ENCODE peak calls at places on chromosomes 11 and 22, in ten cellular contexts. D is naive thymus-derived CD8-positive, alpha-beta T cell; A is heart left ventricle; G is activated CD8-positive, alpha-beta memory T cell treated with anti-CD3 and anti-CD28 coated beads, Interleukin-2, amount 10 ng/mL, durations not matched to agents 7 days and 5 days; I is CD4-positive, alpha-beta T cell; S is activated CD8-positive, alpha-beta T cell treated with anti-CD3 and anti-CD28 coated beads for 36 hours; P is activated CD4-positive, alpha-beta T cell treated with anti-CD3 and anti-CD28 coated beads for 36 hours; Q is stimulated activated naive CD8-positive, alpha-beta T cell treated with anti-CD3 and anti-CD28 coated beads, Interleukin-15, Interleukin-2, amounts not matched to agents 100 U/mL and 50 U/mL, for 24 hours; O is Panc1; T is activated T-cell treated with anti-CD3 and anti-CD28 coated beads, Interleukin-2, amount 50 U/mL, for 4 hours. R is an unnamed sample.

GRCh38 chr11:70785372-70785771 is 387.0 kb downstream of the CTTN start:
- ATAC-seq in D (no peak), I (no peak), Q (no peak), T (no peak), G (no peak), P (no peak), S (no peak), O (no peak), A (no peak), R (no peak)

GRCh38 chr11:10674440-10674855 is 19.1 kb downstream of the IRAG1 start:
- ATAC-seq in P (no peak), D (peak; percentile 36), T (peak; percentile 18), I (no peak), A (peak; percentile 58), O (no peak), G (no peak), S (no peak), Q (no peak), R (no peak)

GRCh38 chr22:42437488-42438292 is 5.5 kb upstream of the NFAM1 start:
- ATAC-seq in D (peak; percentile 98), S (peak; percentile 96), O (peak; percentile 86), G (peak; percentile 94), A (peak; percentile 84), P (peak; percentile 90), T (peak; percentile 96), Q (peak; percentile 83), I (peak; percentile 97), R (peak; percentile 93)

GRCh38 chr22:31680764-31681624 is 19.0 kb upstream of the PISD start:
- ATAC-seq in S (no peak), D (no peak), A (no peak), I (no peak), G (no peak), O (no peak), T (no peak), Q (no peak), P (no peak), R (no peak)

GRCh38 chr11:27976262-27976661 is 131.7 kb downstream of the KIF18A start:
- ATAC-seq in T (no peak), S (no peak), A (no peak), G (no peak), P (no peak), I (no peak), Q (no peak), D (no peak), O (no peak), R (no peak)

GRCh38 chr11:78821371-78822306 is 247.0 kb upstream of the NARS2 start:
- ATAC-seq in A (no peak), P (no peak), D (no peak), S (no peak), T (no peak), I (no peak), O (no peak), G (no peak), Q (no peak), R (no peak)

GRCh38 chr22:49792107-49792506 is 35.6 kb downstream of the BRD1 start:
- ATAC-seq in P (no peak), D (no peak), O (no peak), S (no peak), Q (no peak), T (no peak), G (no peak), I (no peak), A (peak; percentile 73), R (no peak)

GRCh38 chr22:25167834-25168601 is 31.6 kb upstream of the CRYBB3 start:
- ATAC-seq in P (no peak), G (no peak), Q (no peak), T (no peak), O (no peak), D (no peak), A (no peak), I (no peak), S (no peak), R (no peak)

GRCh38 chr11:13928566-13929251 is 33.8 kb upstream of the SPON1 start:
- ATAC-seq in G (no peak), D (no peak), Q (peak; percentile 59), T (no peak), I (no peak), S (no peak), A (peak; percentile 44), O (no peak), P (peak; percentile 68), R (peak; percentile 52)

GRCh38 chr22:41862160-41862529 is 29.2 kb downstream of the SREBF2 start:
- ATAC-seq in Q (peak; percentile 46), G (peak; percentile 37), I (peak; percentile 68), P (peak; percentile 61), S (peak; percentile 46), T (peak; percentile 56), D (peak; percentile 73), A (peak; percentile 23), O (no peak), R (peak; percentile 62)

GRCh38 chr11:72553748-72554147 is 119.4 kb upstream of the CLPB start:
- ATAC-seq in D (no peak), I (no peak), T (no peak), O (no peak), G (peak; percentile 73), A (no peak), Q (no peak), S (peak; percentile 64), P (peak; percentile 44), R (no peak)

GRCh38 chr11:66478823-66479740 is 1.2 kb upstream of the DPP3 start:
- ATAC-seq in A (peak; percentile 6), G (no peak), T (no peak), Q (no peak), I (no peak), O (peak; percentile 6), P (no peak), D (no peak), S (no peak), R (no peak)

GRCh38 chr22:33803883-33804282 is 116.4 kb downstream of the LARGE1 start:
- ATAC-seq in I (no peak), G (no peak), A (no peak), D (no peak), T (no peak), S (no peak), P (no peak), Q (no peak), O (no peak), R (no peak)

GRCh38 chr22:42688914-42689275 is 31.8 kb downstream of the A4GALT start:
- ATAC-seq in A (no peak), T (no peak), I (no peak), Q (no peak), D (no peak), S (no peak), P (no peak), G (no peak), O (no peak), R (no peak)

GRCh38 chr11:37280194-37280593 is 682.2 kb upstream of the RAG2 start:
- ATAC-seq in Q (no peak), G (no peak), S (no peak), I (no peak), D (no peak), T (no peak), A (no peak), O (no peak), P (no peak), R (no peak)

GRCh38 chr11:20158597-20159257 is 1.5 kb downstream of the DBX1 start:
- ATAC-seq in T (no peak), D (no peak), S (no peak), G (no peak), A (peak; percentile 85), Q (no peak), I (no peak), P (no peak), O (no peak), R (no peak)

GRCh38 chr22:24819941-24820461 is 14.0 kb downstream of the SGSM1 start:
- ATAC-seq in Q (no peak), T (no peak), D (no peak), S (no peak), A (peak; percentile 91), I (no peak), O (no peak), G (no peak), P (no peak), R (no peak)

GRCh38 chr11:68994891-68995280 is 14.1 kb upstream of the MRGPRD start:
- ATAC-seq in A (no peak), D (no peak), S (no peak), Q (no peak), T (no peak), G (no peak), P (no peak), I (no peak), O (no peak), R (no peak)

GRCh38 chr22:30027169-30027568 is 53.1 kb upstream of the HORMAD2 start:
- ATAC-seq in Q (no peak), A (no peak), G (no peak), S (no peak), O (no peak), D (no peak), T (no peak), I (no peak), P (no peak), R (no peak)

GRCh38 chr11:46903846-46904245 is 14.5 kb downstream of the LRP4 start:
- ATAC-seq in T (no peak), G (no peak), D (no peak), O (no peak), P (no peak), Q (no peak), A (peak; percentile 89), I (no peak), S (no peak), R (no peak)

GRCh38 chr11:85440273-85440672 is 186.9 kb downstream of the DLG2 start:
- ATAC-seq in O (no peak), A (no peak), Q (no peak), D (no peak), P (no peak), G (no peak), I (no peak), T (no peak), S (no peak), R (no peak)

GRCh38 chr11:123209591-123209990 is 14.5 kb upstream of the CLMP start:
- ATAC-seq in Q (no peak), G (no peak), T (no peak), O (peak; percentile 12), S (no peak), D (no peak), I (no peak), A (no peak), P (no peak), R (no peak)

GRCh38 chr11:1530686-1531256 is 41.3 kb downstream of the DUSP8 start:
- ATAC-seq in G (no peak), A (no peak), T (no peak), S (no peak), Q (no peak), P (no peak), I (no peak), O (no peak), D (no peak), R (peak; percentile 59)

GRCh38 chr11:3949132-3949531 is 93.7 kb downstream of the STIM1 start:
- ATAC-seq in Q (peak; percentile 85), P (peak; percentile 37), I (peak; percentile 30), G (peak; percentile 44), D (peak; percentile 47), A (no peak), S (peak; percentile 62), T (peak; percentile 90), O (no peak), R (peak; percentile 68)

GRCh38 chr11:34240150-34240494 is 117.7 kb downstream of the ABTB2 start:
- ATAC-seq in I (no peak), G (no peak), A (no peak), Q (no peak), S (peak; percentile 23), O (no peak), P (no peak), D (no peak), T (peak; percentile 20), R (no peak)

GRCh38 chr11:121055076-121055475 is 31.2 kb downstream of the TBCEL start:
- ATAC-seq in D (no peak), A (no peak), G (no peak), I (no peak), P (no peak), O (no peak), T (no peak), S (no peak), Q (no peak), R (no peak)

GRCh38 chr11:111718436-111719325 is 47.5 kb downstream of the PPP2R1B start:
- ATAC-seq in I (no peak), G (no peak), D (no peak), O (peak; percentile 86), S (no peak), T (no peak), P (no peak), Q (no peak), A (peak; percentile 54), R (no peak)

GRCh38 chr11:43895601-43896000 is 15.0 kb downstream of the ALKBH3 start:
- ATAC-seq in A (no peak), P (no peak), T (no peak), D (no peak), S (no peak), I (no peak), O (no peak), Q (no peak), G (no peak), R (no peak)